ENCODE peak calls at places on chromosomes 4 and X, in seven cellular contexts. A, G, Z, D, R, F and J are unnamed samples.

GRCh38 chrX:132413459-132413858 is 75.4 kb downstream of the MBNL3 start:
- DNase-seq in R (no peak), D (peak), Z (no peak), A (no peak), F (no peak), G (no peak), J (no peak)

GRCh38 chr4:55347610-55348228 is 1.7 kb downstream of the SRD5A3 start:
- DNase-seq in F (no peak), R (no peak), A (no peak), D (no peak), Z (no peak), G (no peak), J (no peak)

GRCh38 chr4:143254479-143255216 is 69.9 kb downstream of the USP38 start:
- DNase-seq in F (no peak), G (peak), A (no peak), Z (no peak), R (no peak), D (no peak), J (no peak)

GRCh38 chrX:97704881-97705280 is 821.2 kb downstream of the RPA4 start:
- DNase-seq in Z (no peak), F (no peak), A (no peak), G (no peak), D (no peak), R (no peak), J (no peak)

GRCh38 chr4:82232891-82233290 is 140.9 kb downstream of the HNRNPD start:
- DNase-seq in R (no peak), G (no peak), Z (no peak), A (no peak), F (no peak), D (no peak), J (no peak)

GRCh38 chr4:122045533-122045932 is 93.7 kb upstream of the TRPC3 start:
- DNase-seq in F (peak), A (no peak), Z (no peak), G (peak), D (peak), R (no peak), J (no peak)

GRCh38 chr4:8191136-8191747 is 7.8 kb upstream of the SH3TC1 start:
- DNase-seq in D (peak), G (peak), Z (peak), F (no peak), A (no peak), R (no peak), J (no peak)

GRCh38 chr4:176357359-176358082 is 37.8 kb downstream of the SPCS3 start:
- DNase-seq in Z (no peak), A (no peak), D (no peak), G (no peak), R (no peak), F (no peak), J (peak)

GRCh38 chrX:123665197-123665596 is 67.7 kb downstream of the THOC2 start:
- DNase-seq in R (no peak), D (no peak), F (no peak), G (no peak), Z (no peak), A (no peak), J (no peak)

GRCh38 chr4:106414366-106414765 is 45.8 kb upstream of the GIMD1 start:
- DNase-seq in R (no peak), A (no peak), G (no peak), F (no peak), D (no peak), Z (no peak), J (no peak)

GRCh38 chr4:6674500-6675149 is 19.1 kb upstream of the S100P start:
- DNase-seq in Z (no peak), G (no peak), R (no peak), D (peak), F (peak), A (no peak), J (peak)

GRCh38 chr4:118905546-118905945 is 16.9 kb downstream of the SYNPO2 start:
- DNase-seq in F (no peak), G (no peak), R (no peak), A (no peak), Z (no peak), D (no peak), J (no peak)

GRCh38 chrX:152428596-152428995 is 22.5 kb downstream of the GABRA3 start:
- DNase-seq in A (no peak), D (no peak), F (no peak), Z (no peak), R (no peak), G (no peak), J (no peak)

GRCh38 chr4:24705016-24705753 is 90.2 kb upstream of the SOD3 start:
- DNase-seq in F (no peak), Z (no peak), G (no peak), A (no peak), D (no peak), R (no peak), J (no peak)

GRCh38 chr4:7769308-7769841 is 170.3 kb downstream of the AFAP1 start:
- DNase-seq in A (no peak), Z (no peak), G (no peak), R (no peak), F (no peak), D (no peak), J (no peak)

GRCh38 chrX:40021647-40022046 is 76.1 kb downstream of the BCOR start:
- DNase-seq in Z (no peak), A (no peak), F (no peak), R (no peak), D (no peak), G (no peak), J (no peak)

GRCh38 chr4:128571747-128572146 is 237.8 kb upstream of the JADE1 start:
- DNase-seq in D (peak), Z (no peak), A (no peak), F (no peak), G (peak), R (no peak), J (no peak)

GRCh38 chr4:3766791-3767561 is 791 bp downstream of the ADRA2C start:
- DNase-seq in Z (no peak), R (no peak), A (no peak), D (no peak), G (no peak), F (peak), J (no peak)

GRCh38 chrX:95612350-95612749 is 1072.3 kb upstream of the DIAPH2 start:
- DNase-seq in Z (no peak), R (no peak), G (no peak), D (no peak), A (no peak), F (no peak), J (no peak)

GRCh38 chr4:159366966-159367365 is 264.1 kb downstream of the RAPGEF2 start:
- DNase-seq in F (no peak), R (no peak), A (no peak), D (no peak), G (peak), Z (no peak), J (no peak)

GRCh38 chr4:993111-994029 is at the start of gene SLC26A1:
- DNase-seq in Z (no peak), A (no peak), G (peak), R (no peak), D (no peak), F (no peak), J (no peak)

GRCh38 chr4:1220566-1220965 is 28.4 kb downstream of the CTBP1 start:
- DNase-seq in G (no peak), F (no peak), Z (no peak), D (no peak), R (no peak), A (no peak), J (no peak)

GRCh38 chr4:90537491-90537890 is 410.3 kb downstream of the CCSER1 start:
- DNase-seq in Z (no peak), F (no peak), A (no peak), D (no peak), G (no peak), R (no peak), J (no peak)

GRCh38 chr4:108685036-108685686 is 34.8 kb downstream of the OSTC start:
- DNase-seq in G (no peak), R (no peak), D (no peak), A (no peak), Z (no peak), F (no peak), J (no peak)

GRCh38 chr4:151325320-151326246 is at the start of gene SH3D19:
- DNase-seq in G (peak), F (peak), Z (peak), A (no peak), D (peak), R (no peak), J (peak)

GRCh38 chrX:153764786-153765137 is 713 bp downstream of the PLXNB3 start:
- DNase-seq in Z (no peak), A (no peak), G (no peak), R (no peak), F (no peak), D (no peak), J (no peak)

GRCh38 chr4:116400480-116400879 is 684.9 kb downstream of the TRAM1L1 start:
- DNase-seq in F (no peak), R (no peak), D (peak), Z (no peak), G (no peak), A (no peak), J (no peak)